ENCODE peak calls at places on chromosomes 16 and 17, in four cellular contexts. B is H1, M is K562, I is HepG2. O is an unnamed sample.

GRCh38 chr16:21001262-21001661 is 100.7 kb downstream of the LYRM1 start:
- DNase-seq in B (peak), M (peak), I (peak), O (peak)

GRCh38 chr17:53792997-53793396 is 29.7 kb upstream of the KIF2B start:
- DNase-seq in B (no peak), M (no peak), I (no peak), O (no peak)

GRCh38 chr17:70780031-70780430 is 610.7 kb downstream of the KCNJ2 start:
- DNase-seq in B (no peak), M (no peak), I (no peak), O (no peak)

GRCh38 chr17:58336456-58337094 is 8.0 kb upstream of the TSPOAP1 start:
- DNase-seq in B (no peak), M (no peak), I (no peak), O (no peak)

GRCh38 chr17:10311131-10311530 is 61.7 kb downstream of the MYH13 start:
- DNase-seq in B (no peak), M (no peak), I (no peak), O (no peak)

GRCh38 chr17:8256691-8257090 is 7.6 kb downstream of the PFAS start:
- DNase-seq in B (no peak), M (no peak), I (no peak), O (no peak)

GRCh38 chr16:67865318-67865717 is 7.5 kb upstream of the EDC4 start:
- DNase-seq in B (no peak), M (peak), I (peak), O (peak)

GRCh38 chr17:77358801-77359716 is 218.3 kb downstream of the SEC14L1 start:
- DNase-seq in B (no peak), M (no peak), I (no peak), O (no peak)

GRCh38 chr17:31499771-31500554 is 108.5 kb downstream of the RAB11FIP4 start:
- DNase-seq in B (peak), M (no peak), I (peak), O (no peak)

GRCh38 chr16:67227567-67227921 is 614 bp downstream of the TMEM208 start:
- DNase-seq in B (no peak), M (no peak), I (no peak), O (no peak)

GRCh38 chr17:61874075-61874474 is 10.7 kb upstream of the BRIP1 start:
- DNase-seq in B (no peak), M (no peak), I (no peak), O (no peak)

GRCh38 chr17:65156185-65156834 is 19.1 kb downstream of the RGS9 start:
- DNase-seq in B (no peak), M (no peak), I (no peak), O (no peak)

GRCh38 chr17:79192503-79193500 is 118.2 kb downstream of the ENGASE start:
- DNase-seq in B (peak), M (peak), I (no peak), O (peak)

GRCh38 chr17:66349549-66350245 is 47.3 kb downstream of the PRKCA start:
- DNase-seq in B (no peak), M (no peak), I (no peak), O (no peak)

GRCh38 chr17:36599546-36600250 is 1.7 kb upstream of the MRM1 start:
- DNase-seq in B (no peak), M (no peak), I (no peak), O (no peak)

GRCh38 chr17:61627658-61628057 is 36.6 kb upstream of the NACA2 start:
- DNase-seq in B (no peak), M (no peak), I (no peak), O (no peak)

GRCh38 chr17:72591500-72592241 is 470.9 kb downstream of the SOX9 start:
- DNase-seq in B (peak), M (no peak), I (peak), O (no peak)

GRCh38 chr17:61294777-61295176 is 104.9 kb upstream of the TBX2 start:
- DNase-seq in B (no peak), M (no peak), I (no peak), O (peak)

GRCh38 chr17:68704897-68705296 is 103.7 kb upstream of the FAM20A start:
- DNase-seq in B (no peak), M (no peak), I (no peak), O (no peak)

GRCh38 chr16:89413811-89414585 is 76.4 kb downstream of the ANKRD11 start:
- DNase-seq in B (no peak), M (peak), I (no peak), O (no peak)
- TF ChIP-seq RNF2 in B (no peak), M (no peak), I (no peak), O (no peak)

GRCh38 chr17:80212109-80212508 is 8.0 kb downstream of the SGSH start:
- DNase-seq in B (no peak), M (no peak), I (no peak), O (no peak)

GRCh38 chr17:80210348-80211108 is 9.6 kb downstream of the SGSH start:
- DNase-seq in B (no peak), M (no peak), I (no peak), O (no peak)

GRCh38 chr17:80212962-80213650 is 7.0 kb downstream of the SGSH start:
- DNase-seq in B (no peak), M (no peak), I (no peak), O (no peak)

GRCh38 chr17:80208050-80208449 is 12.1 kb downstream of the SGSH start:
- DNase-seq in B (no peak), M (no peak), I (no peak), O (no peak)

DNA sequence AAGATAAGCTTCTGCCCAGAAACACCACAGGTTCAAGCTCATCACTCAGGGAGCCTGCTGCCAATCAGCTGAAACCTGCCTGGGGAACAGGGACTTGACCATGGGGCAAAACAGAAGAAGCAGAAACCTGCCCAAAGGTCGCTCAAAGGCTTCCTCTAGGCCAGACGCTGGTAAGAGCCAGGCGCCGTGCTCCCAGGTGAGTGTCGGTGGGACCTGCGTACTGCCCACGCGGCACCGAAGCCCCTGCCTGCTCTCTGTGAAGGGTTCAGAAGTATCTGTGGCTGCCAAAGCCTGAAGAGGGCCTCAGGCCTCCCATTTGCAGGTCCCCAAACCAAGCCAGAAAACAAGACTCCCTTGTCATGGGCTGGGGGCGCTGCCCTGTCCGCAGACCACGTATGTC is 10.4 kb downstream of the SGSH start:
- DNase-seq in B (no peak), M (no peak), I (no peak), O (no peak)
- TF ChIP-seq CEBPB in B (no peak), M (no peak), I (no peak), O (no peak)

DNA sequence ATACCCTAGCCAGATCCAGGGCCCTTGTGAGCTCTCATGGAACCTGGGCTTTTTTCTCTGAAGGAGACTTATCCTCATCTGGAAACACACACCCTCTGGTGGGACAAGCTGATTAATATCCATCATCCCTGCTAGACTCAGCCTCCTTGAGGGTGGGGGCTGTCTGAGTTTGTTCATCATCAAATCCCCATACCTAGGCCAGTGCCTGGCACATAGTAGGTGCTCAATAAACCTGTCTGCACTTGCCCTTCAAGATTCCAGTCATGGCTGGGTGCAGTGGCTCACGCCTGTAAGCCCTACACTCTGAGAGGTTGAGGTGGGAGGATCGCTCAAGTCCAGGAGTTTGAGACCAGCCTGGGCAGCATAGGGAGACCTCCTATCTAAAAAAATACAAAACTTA is 54.6 kb downstream of the COTL1 start:
- DNase-seq in B (no peak), M (no peak), I (no peak), O (no peak)
- TF ChIP-seq CTCF in B (no peak), M (no peak), I (no peak), O (no peak)

DNA sequence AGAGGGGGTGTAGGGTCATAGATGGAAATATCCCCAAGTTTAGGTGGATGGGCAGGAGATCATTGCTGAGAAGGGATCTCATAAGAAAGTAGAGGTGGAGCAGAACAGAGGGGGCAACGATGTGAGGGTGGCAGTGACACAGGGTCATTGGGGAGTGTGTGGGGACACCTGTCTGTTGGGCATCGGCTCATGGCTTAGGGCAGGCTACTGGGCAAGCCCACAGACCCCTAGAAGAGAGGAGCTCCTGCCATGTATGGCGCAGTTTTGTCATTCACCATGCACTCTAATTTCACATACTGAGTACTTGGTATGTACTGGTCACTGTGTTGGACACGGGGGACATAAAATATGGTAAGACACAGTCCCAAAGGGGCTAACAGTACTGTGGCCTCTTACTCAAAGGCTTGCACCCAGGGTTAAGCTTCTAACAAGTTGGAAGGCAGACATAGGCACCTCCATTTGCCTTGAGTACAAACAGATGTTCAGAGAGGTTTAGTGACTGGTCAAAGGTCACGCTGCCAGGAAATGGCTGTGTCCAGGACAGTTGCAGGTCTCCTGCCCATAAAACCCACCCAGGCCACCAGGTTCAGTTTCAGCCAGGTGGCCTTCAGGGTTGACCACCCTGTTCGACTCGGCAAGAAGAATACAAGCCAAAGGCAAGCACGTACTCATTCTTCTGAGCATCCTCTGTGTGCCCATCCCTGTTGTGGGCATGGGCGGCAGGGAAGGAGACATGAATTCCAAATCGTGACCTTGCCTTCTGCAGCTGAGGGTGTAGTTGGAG is 580.2 kb downstream of the KCNJ18 start:
- DNase-seq in B (no peak), M (no peak), I (no peak), O (no peak)
- TF ChIP-seq RNF2 in B (no peak), M (no peak), I (no peak), O (no peak)

GRCh38 chr16:53511403-53512280 is 8.6 kb upstream of the AKTIP start:
- DNase-seq in B (no peak), M (no peak), I (peak), O (no peak)
- TF ChIP-seq CEBPB in B (no peak), M (no peak), I (peak), O (no peak)

GRCh38 chr17:41678411-41678906 is 10.2 kb upstream of the EIF1 start:
- DNase-seq in B (no peak), M (peak), I (no peak), O (no peak)

GRCh38 chr17:41680426-41681040 is 8.2 kb upstream of the EIF1 start:
- DNase-seq in B (no peak), M (no peak), I (no peak), O (no peak)

GRCh38 chr17:41681776-41682175 is 6.9 kb upstream of the EIF1 start:
- DNase-seq in B (no peak), M (no peak), I (no peak), O (no peak)

GRCh38 chr17:41679740-41680425 is 8.8 kb upstream of the EIF1 start:
- DNase-seq in B (no peak), M (no peak), I (no peak), O (no peak)

GRCh38 chr17:41678907-41679739 is 9.6 kb upstream of the EIF1 start:
- DNase-seq in B (no peak), M (peak), I (no peak), O (no peak)
- TF ChIP-seq CTCF in B (peak), M (peak), I (peak), O (peak)

DNA sequence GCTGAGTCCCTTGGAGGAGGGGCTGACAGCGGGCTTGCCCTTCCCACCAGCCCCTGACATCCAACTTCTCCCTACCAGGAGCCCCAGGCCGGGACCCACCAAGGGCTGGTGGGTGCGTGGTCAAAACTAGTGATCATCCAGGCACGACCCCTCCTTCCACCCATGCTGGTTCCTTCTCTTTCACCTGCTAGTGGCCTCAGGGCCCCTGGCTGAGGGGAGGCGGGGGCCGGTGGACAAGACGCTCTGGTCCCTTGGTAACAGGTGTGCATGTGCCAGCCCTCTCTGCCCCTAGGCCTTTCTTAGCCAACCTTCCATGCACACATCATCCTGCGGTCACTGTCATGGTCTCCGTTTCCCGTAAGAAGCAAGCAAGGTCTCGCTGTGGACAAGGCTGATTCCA is 8.4 kb downstream of the ZNF213 start:
- DNase-seq in B (no peak), M (no peak), I (no peak), O (no peak)
- TF ChIP-seq RNF2 in B (no peak), M (no peak), I (no peak), O (no peak)

GRCh38 chr17:75917443-75918111 is 12.9 kb upstream of the MRPL38 start:
- DNase-seq in B (no peak), M (no peak), I (no peak), O (no peak)
- TF ChIP-seq CEBPB in B (no peak), M (no peak), I (no peak), O (no peak)

DNA sequence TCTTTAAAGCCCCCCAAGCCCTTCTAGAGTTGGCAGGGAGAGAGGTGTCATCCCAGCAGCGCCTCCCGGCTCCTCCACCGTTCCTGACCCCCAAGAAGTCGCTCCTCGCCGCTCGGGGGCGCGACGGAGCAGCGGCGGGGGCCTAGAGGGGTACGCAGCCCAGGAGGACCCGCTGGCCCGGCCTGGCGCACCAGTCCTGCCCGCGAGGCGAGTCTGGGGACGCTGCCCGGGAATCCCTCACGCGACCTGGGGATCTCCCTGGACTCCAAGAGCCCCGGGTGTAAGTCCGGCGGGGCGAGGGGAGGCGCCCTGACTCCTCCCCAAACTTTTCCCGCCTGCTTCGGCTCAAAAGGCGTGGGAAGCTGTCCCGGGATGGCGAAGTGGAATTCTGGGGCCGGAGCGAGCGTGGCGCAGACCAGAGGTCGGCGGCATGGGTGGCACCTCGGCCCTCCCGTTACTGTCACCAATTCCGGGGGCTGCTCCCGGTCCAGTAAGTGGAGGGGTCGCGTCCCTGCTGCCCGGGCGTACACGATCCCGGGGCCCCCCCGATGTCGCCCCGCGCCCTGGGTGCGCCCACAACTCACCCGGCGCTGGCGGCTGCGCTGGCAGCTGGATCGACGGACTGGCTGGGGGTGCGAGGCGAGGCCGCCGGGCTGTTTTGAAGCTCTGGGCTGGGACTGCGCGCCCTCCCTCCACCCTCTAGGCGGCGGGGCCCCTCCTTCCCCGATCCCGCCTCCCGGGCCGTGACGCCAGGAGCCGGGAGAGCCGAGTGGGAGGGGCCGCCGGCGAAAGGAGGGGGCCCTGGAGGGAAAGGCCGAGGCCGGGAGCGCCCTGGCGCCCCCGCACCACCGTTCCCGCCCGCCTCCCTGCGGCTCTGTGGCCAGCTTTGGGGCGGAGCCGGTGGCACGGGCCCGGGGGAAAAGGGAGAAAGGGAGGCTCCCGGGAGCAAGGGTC is at the start of gene EMP2:
- DNase-seq in B (peak), M (peak), I (peak), O (peak)
- TF ChIP-seq CTCF in B (peak), M (peak), I (peak), O (peak)